ENCODE peak calls at places on chromosomes 5 and 9, in five cellular contexts. B, G, S, J and K are unnamed samples.

GRCh38 chr5:2432070-2432920 is 319.2 kb downstream of the IRX2 start:
- DNase-seq in B (no peak), S (no peak), G (no peak), J (no peak), K (no peak)

GRCh38 chr9:110133608-110134214 is 74.2 kb downstream of the C9orf152 start:
- DNase-seq in B (no peak), G (peak), S (no peak), J (peak), K (no peak)

GRCh38 chr9:14027114-14027812 is 286.7 kb downstream of the NFIB start:
- DNase-seq in G (peak), B (peak), S (no peak), J (peak), K (no peak)

GRCh38 chr9:124812401-124813016 is 35.6 kb downstream of the OLFML2A start:
- DNase-seq in S (peak), G (peak), B (no peak), J (peak), K (no peak)

GRCh38 chr9:117394655-117395054 is 20.2 kb downstream of the ASTN2 start:
- DNase-seq in B (no peak), S (no peak), J (no peak), G (no peak), K (no peak)

GRCh38 chr9:91163441-91163772 is 198.3 kb downstream of the AUH start:
- DNase-seq in G (no peak), S (no peak), J (no peak), B (no peak), K (no peak)

GRCh38 chr5:180525363-180525762 is 31.2 kb downstream of the CNOT6 start:
- DNase-seq in G (no peak), B (no peak), J (no peak), S (no peak), K (no peak)

GRCh38 chr9:116809656-116810055 is 122.6 kb downstream of the TRIM32 start:
- DNase-seq in B (no peak), G (no peak), S (no peak), J (no peak), K (no peak)

GRCh38 chr9:131420913-131421312 is 27.0 kb downstream of the PRRC2B start:
- DNase-seq in B (peak), S (no peak), G (peak), J (peak), K (no peak)

GRCh38 chr5:134647750-134648424 is 698 bp upstream of the SEC24A start:
- DNase-seq in G (peak), B (no peak), J (peak), S (no peak), K (no peak)

GRCh38 chr5:158209219-158209908 is 350.4 kb upstream of the CLINT1 start:
- DNase-seq in G (no peak), B (no peak), J (no peak), S (no peak), K (no peak)

GRCh38 chr9:131478421-131478868 is 24.3 kb upstream of the POMT1 start:
- DNase-seq in S (peak), G (peak), B (peak), J (peak), K (no peak)

GRCh38 chr5:132087176-132087575 is 13.6 kb downstream of the CSF2 start:
- DNase-seq in J (no peak), G (no peak), S (no peak), B (no peak), K (no peak)

GRCh38 chr5:67065237-67065636 is 131.4 kb downstream of the CD180 start:
- DNase-seq in S (no peak), J (no peak), G (no peak), B (peak), K (no peak)

GRCh38 chr9:18012170-18012569 is 433.3 kb downstream of the SH3GL2 start:
- DNase-seq in J (no peak), B (no peak), G (no peak), S (no peak), K (no peak)

GRCh38 chr5:79689541-79690466 is at the start of gene CMYA5:
- DNase-seq in J (peak), G (peak), B (peak), S (peak), K (no peak)

GRCh38 chr5:125278711-125279110 is 532.3 kb upstream of the ZNF608 start:
- DNase-seq in G (no peak), S (no peak), J (no peak), B (no peak), K (no peak)

GRCh38 chr5:61371474-61371873 is 39.4 kb downstream of the ZSWIM6 start:
- DNase-seq in J (no peak), G (no peak), B (no peak), S (no peak), K (no peak)

GRCh38 chr9:131319486-131319885 is 30.0 kb downstream of the PLPP7 start:
- DNase-seq in J (no peak), B (no peak), G (no peak), S (no peak), K (no peak)

GRCh38 chr9:12723409-12724028 is 30.3 kb downstream of the TYRP1 start:
- DNase-seq in G (peak), S (no peak), B (peak), J (peak), K (no peak)

GRCh38 chr5:111072949-111073682 is 1.6 kb downstream of the TSLP start:
- DNase-seq in B (peak), G (peak), S (peak), J (no peak), K (no peak)

GRCh38 chr9:104921067-104921741 is 6.8 kb downstream of the ABCA1 start:
- DNase-seq in J (peak), S (no peak), G (peak), B (no peak), K (no peak)